ENCODE peak calls at places on chromosomes 12 and 14, in ten cellular contexts. One of them, this sample, is unnamed.

GRCh38 chr12:116423053-116423452 is 136.1 kb upstream of the MAP1LC3B2 start:
- DNase-seq in choroid plexus epithelial cell: peak
- DNase-seq in cardiac fibroblast: peak
- DNase-seq in body of pancreas: peak
- DNase-seq in hepatocyte: peak
- DNase-seq in testis: no peak
- DNase-seq in upper lobe of right lung: no peak
- DNase-seq in PC-3: peak
- DNase-seq in right cardiac atrium: no peak
- DNase-seq in SJSA1: no peak
- DNase-seq in this sample: peak

GRCh38 chr12:52054838-52055741 is 3.8 kb downstream of the NR4A1 start:
- DNase-seq in choroid plexus epithelial cell: no peak
- DNase-seq in cardiac fibroblast: peak
- DNase-seq in body of pancreas: no peak
- DNase-seq in hepatocyte: peak
- DNase-seq in testis: no peak
- DNase-seq in upper lobe of right lung: no peak
- DNase-seq in PC-3: no peak
- DNase-seq in right cardiac atrium: peak
- DNase-seq in SJSA1: no peak
- DNase-seq in this sample: no peak

GRCh38 chr12:123151679-123152454 is 977 bp upstream of the PITPNM2 start:
- DNase-seq in choroid plexus epithelial cell: no peak
- DNase-seq in cardiac fibroblast: no peak
- DNase-seq in body of pancreas: no peak
- DNase-seq in hepatocyte: no peak
- DNase-seq in testis: no peak
- DNase-seq in upper lobe of right lung: no peak
- DNase-seq in PC-3: no peak
- DNase-seq in right cardiac atrium: no peak
- DNase-seq in SJSA1: no peak
- DNase-seq in this sample: no peak

GRCh38 chr12:106114084-106115068 is 24.4 kb downstream of the NUAK1 start:
- DNase-seq in choroid plexus epithelial cell: no peak
- DNase-seq in cardiac fibroblast: no peak
- DNase-seq in body of pancreas: no peak
- DNase-seq in hepatocyte: no peak
- DNase-seq in testis: no peak
- DNase-seq in upper lobe of right lung: no peak
- DNase-seq in PC-3: peak
- DNase-seq in right cardiac atrium: no peak
- DNase-seq in SJSA1: no peak
- DNase-seq in this sample: no peak

GRCh38 chr12:18897816-18898215 is 159.9 kb downstream of the CAPZA3 start:
- DNase-seq in choroid plexus epithelial cell: peak
- DNase-seq in cardiac fibroblast: no peak
- DNase-seq in body of pancreas: no peak
- DNase-seq in hepatocyte: no peak
- DNase-seq in testis: no peak
- DNase-seq in upper lobe of right lung: no peak
- DNase-seq in PC-3: no peak
- DNase-seq in right cardiac atrium: no peak
- DNase-seq in SJSA1: no peak
- DNase-seq in this sample: no peak

GRCh38 chr12:71810905-71811304 is 28.7 kb upstream of the TBC1D15 start:
- DNase-seq in choroid plexus epithelial cell: no peak
- DNase-seq in cardiac fibroblast: no peak
- DNase-seq in body of pancreas: no peak
- DNase-seq in hepatocyte: no peak
- DNase-seq in testis: no peak
- DNase-seq in upper lobe of right lung: no peak
- DNase-seq in PC-3: peak
- DNase-seq in right cardiac atrium: no peak
- DNase-seq in SJSA1: no peak
- DNase-seq in this sample: no peak

GRCh38 chr12:83690465-83690864 is 1003.8 kb downstream of the TMTC2 start:
- DNase-seq in choroid plexus epithelial cell: no peak
- DNase-seq in cardiac fibroblast: no peak
- DNase-seq in body of pancreas: no peak
- DNase-seq in hepatocyte: no peak
- DNase-seq in testis: no peak
- DNase-seq in upper lobe of right lung: no peak
- DNase-seq in PC-3: no peak
- DNase-seq in right cardiac atrium: no peak
- DNase-seq in SJSA1: no peak
- DNase-seq in this sample: no peak

GRCh38 chr14:56889705-56890104 is 79.4 kb upstream of the OTX2 start:
- DNase-seq in choroid plexus epithelial cell: no peak
- DNase-seq in cardiac fibroblast: no peak
- DNase-seq in body of pancreas: no peak
- DNase-seq in hepatocyte: no peak
- DNase-seq in testis: no peak
- DNase-seq in upper lobe of right lung: no peak
- DNase-seq in PC-3: no peak
- DNase-seq in right cardiac atrium: no peak
- DNase-seq in SJSA1: no peak
- DNase-seq in this sample: no peak

GRCh38 chr12:27969011-27969900 is 3.3 kb downstream of the PTHLH start:
- DNase-seq in choroid plexus epithelial cell: peak
- DNase-seq in cardiac fibroblast: peak
- DNase-seq in body of pancreas: no peak
- DNase-seq in hepatocyte: peak
- DNase-seq in testis: peak
- DNase-seq in upper lobe of right lung: peak
- DNase-seq in PC-3: peak
- DNase-seq in right cardiac atrium: no peak
- DNase-seq in SJSA1: peak
- DNase-seq in this sample: peak

GRCh38 chr14:59060841-59061240 is 127.6 kb upstream of the DAAM1 start:
- DNase-seq in choroid plexus epithelial cell: no peak
- DNase-seq in cardiac fibroblast: no peak
- DNase-seq in body of pancreas: no peak
- DNase-seq in hepatocyte: no peak
- DNase-seq in testis: no peak
- DNase-seq in upper lobe of right lung: no peak
- DNase-seq in PC-3: no peak
- DNase-seq in right cardiac atrium: no peak
- DNase-seq in SJSA1: no peak
- DNase-seq in this sample: no peak

GRCh38 chr14:75069811-75070145 is 337 bp downstream of the ZC2HC1C start:
- DNase-seq in choroid plexus epithelial cell: no peak
- DNase-seq in cardiac fibroblast: no peak
- DNase-seq in body of pancreas: no peak
- DNase-seq in hepatocyte: no peak
- DNase-seq in testis: no peak
- DNase-seq in upper lobe of right lung: no peak
- DNase-seq in PC-3: no peak
- DNase-seq in right cardiac atrium: no peak
- DNase-seq in SJSA1: no peak
- DNase-seq in this sample: no peak

GRCh38 chr14:105064721-105065143 is 498 bp downstream of the GPR132 start:
- DNase-seq in choroid plexus epithelial cell: no peak
- DNase-seq in cardiac fibroblast: peak
- DNase-seq in body of pancreas: peak
- DNase-seq in hepatocyte: peak
- DNase-seq in testis: no peak
- DNase-seq in upper lobe of right lung: peak
- DNase-seq in PC-3: peak
- DNase-seq in right cardiac atrium: no peak
- DNase-seq in SJSA1: no peak
- DNase-seq in this sample: peak
- H3K4me3 ChIP-seq in choroid plexus epithelial cell: no peak
- H3K4me3 ChIP-seq in cardiac fibroblast: no peak
- H3K4me3 ChIP-seq in body of pancreas: no peak
- H3K4me3 ChIP-seq in hepatocyte: no peak
- H3K4me3 ChIP-seq in testis: no peak
- H3K4me3 ChIP-seq in upper lobe of right lung: peak
- H3K4me3 ChIP-seq in PC-3: no peak
- H3K4me3 ChIP-seq in right cardiac atrium: no peak
- H3K4me3 ChIP-seq in SJSA1: no peak
- H3K4me3 ChIP-seq in this sample: no peak

GRCh38 chr12:110906088-110906487 is 14.3 kb downstream of the MYL2 start:
- DNase-seq in choroid plexus epithelial cell: no peak
- DNase-seq in cardiac fibroblast: no peak
- DNase-seq in body of pancreas: no peak
- DNase-seq in hepatocyte: no peak
- DNase-seq in testis: no peak
- DNase-seq in upper lobe of right lung: no peak
- DNase-seq in PC-3: peak
- DNase-seq in right cardiac atrium: no peak
- DNase-seq in SJSA1: no peak
- DNase-seq in this sample: no peak
- H3K4me3 ChIP-seq in choroid plexus epithelial cell: no peak
- H3K4me3 ChIP-seq in cardiac fibroblast: no peak
- H3K4me3 ChIP-seq in body of pancreas: no peak
- H3K4me3 ChIP-seq in hepatocyte: no peak
- H3K4me3 ChIP-seq in testis: no peak
- H3K4me3 ChIP-seq in upper lobe of right lung: no peak
- H3K4me3 ChIP-seq in PC-3: no peak
- H3K4me3 ChIP-seq in right cardiac atrium: no peak
- H3K4me3 ChIP-seq in SJSA1: no peak
- H3K4me3 ChIP-seq in this sample: no peak

GRCh38 chr14:104866451-104867370 is 1.6 kb downstream of the CEP170B start:
- DNase-seq in choroid plexus epithelial cell: no peak
- DNase-seq in cardiac fibroblast: no peak
- DNase-seq in body of pancreas: no peak
- DNase-seq in hepatocyte: peak
- DNase-seq in testis: no peak
- DNase-seq in upper lobe of right lung: peak
- DNase-seq in PC-3: no peak
- DNase-seq in right cardiac atrium: peak
- DNase-seq in SJSA1: no peak
- DNase-seq in this sample: no peak
- H3K4me3 ChIP-seq in choroid plexus epithelial cell: peak
- H3K4me3 ChIP-seq in cardiac fibroblast: peak
- H3K4me3 ChIP-seq in body of pancreas: no peak
- H3K4me3 ChIP-seq in hepatocyte: peak
- H3K4me3 ChIP-seq in testis: peak
- H3K4me3 ChIP-seq in upper lobe of right lung: peak
- H3K4me3 ChIP-seq in PC-3: peak
- H3K4me3 ChIP-seq in right cardiac atrium: peak
- H3K4me3 ChIP-seq in SJSA1: peak
- H3K4me3 ChIP-seq in this sample: peak

GRCh38 chr14:99064262-99064954 is 207.6 kb downstream of the BCL11B start:
- DNase-seq in choroid plexus epithelial cell: no peak
- DNase-seq in cardiac fibroblast: no peak
- DNase-seq in body of pancreas: no peak
- DNase-seq in hepatocyte: peak
- DNase-seq in testis: no peak
- DNase-seq in upper lobe of right lung: no peak
- DNase-seq in PC-3: no peak
- DNase-seq in right cardiac atrium: no peak
- DNase-seq in SJSA1: no peak
- DNase-seq in this sample: no peak

GRCh38 chr14:99062772-99063418 is 209.1 kb downstream of the BCL11B start:
- DNase-seq in choroid plexus epithelial cell: no peak
- DNase-seq in cardiac fibroblast: no peak
- DNase-seq in body of pancreas: no peak
- DNase-seq in hepatocyte: no peak
- DNase-seq in testis: no peak
- DNase-seq in upper lobe of right lung: no peak
- DNase-seq in PC-3: no peak
- DNase-seq in right cardiac atrium: no peak
- DNase-seq in SJSA1: no peak
- DNase-seq in this sample: no peak

GRCh38 chr14:99065551-99065950 is 206.4 kb downstream of the BCL11B start:
- DNase-seq in choroid plexus epithelial cell: no peak
- DNase-seq in cardiac fibroblast: no peak
- DNase-seq in body of pancreas: no peak
- DNase-seq in hepatocyte: no peak
- DNase-seq in testis: no peak
- DNase-seq in upper lobe of right lung: no peak
- DNase-seq in PC-3: no peak
- DNase-seq in right cardiac atrium: no peak
- DNase-seq in SJSA1: no peak
- DNase-seq in this sample: no peak

GRCh38 chr14:99063620-99064225 is 208.3 kb downstream of the BCL11B start:
- DNase-seq in choroid plexus epithelial cell: no peak
- DNase-seq in cardiac fibroblast: no peak
- DNase-seq in body of pancreas: peak
- DNase-seq in hepatocyte: no peak
- DNase-seq in testis: no peak
- DNase-seq in upper lobe of right lung: no peak
- DNase-seq in PC-3: no peak
- DNase-seq in right cardiac atrium: no peak
- DNase-seq in SJSA1: no peak
- DNase-seq in this sample: no peak

DNA sequence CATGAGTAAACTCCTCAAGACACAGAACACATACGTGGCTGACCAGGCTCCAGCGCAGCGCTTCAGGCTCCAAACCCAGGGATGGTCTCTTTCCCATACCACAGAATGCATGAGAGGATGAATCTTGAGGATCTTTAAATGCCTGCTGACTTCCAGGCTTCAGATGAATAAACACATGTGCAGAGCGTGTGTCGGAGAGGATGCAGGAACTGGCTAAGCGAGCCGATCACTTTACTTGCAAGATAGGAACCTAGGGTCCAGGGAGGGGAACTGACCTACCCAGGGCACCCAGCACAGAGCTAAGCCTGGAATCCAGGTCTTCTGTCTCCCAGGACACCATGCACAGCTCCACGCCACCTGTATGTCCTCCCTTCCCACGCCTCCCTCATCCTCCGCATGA is 209.8 kb downstream of the BCL11B start:
- DNase-seq in choroid plexus epithelial cell: no peak
- DNase-seq in cardiac fibroblast: no peak
- DNase-seq in body of pancreas: no peak
- DNase-seq in hepatocyte: no peak
- DNase-seq in testis: no peak
- DNase-seq in upper lobe of right lung: no peak
- DNase-seq in PC-3: no peak
- DNase-seq in right cardiac atrium: no peak
- DNase-seq in SJSA1: no peak
- DNase-seq in this sample: no peak
- H3K4me3 ChIP-seq in choroid plexus epithelial cell: no peak
- H3K4me3 ChIP-seq in cardiac fibroblast: no peak
- H3K4me3 ChIP-seq in body of pancreas: no peak
- H3K4me3 ChIP-seq in hepatocyte: no peak
- H3K4me3 ChIP-seq in testis: no peak
- H3K4me3 ChIP-seq in upper lobe of right lung: no peak
- H3K4me3 ChIP-seq in PC-3: no peak
- H3K4me3 ChIP-seq in right cardiac atrium: no peak
- H3K4me3 ChIP-seq in SJSA1: no peak
- H3K4me3 ChIP-seq in this sample: no peak

GRCh38 chr12:22333751-22334695 is 484 bp downstream of the ST8SIA1 start:
- DNase-seq in choroid plexus epithelial cell: no peak
- DNase-seq in cardiac fibroblast: no peak
- DNase-seq in body of pancreas: no peak
- DNase-seq in hepatocyte: peak
- DNase-seq in testis: peak
- DNase-seq in upper lobe of right lung: no peak
- DNase-seq in PC-3: no peak
- DNase-seq in right cardiac atrium: no peak
- DNase-seq in SJSA1: no peak
- DNase-seq in this sample: no peak
- H3K4me3 ChIP-seq in choroid plexus epithelial cell: peak
- H3K4me3 ChIP-seq in cardiac fibroblast: peak
- H3K4me3 ChIP-seq in body of pancreas: no peak
- H3K4me3 ChIP-seq in hepatocyte: peak
- H3K4me3 ChIP-seq in testis: peak
- H3K4me3 ChIP-seq in upper lobe of right lung: peak
- H3K4me3 ChIP-seq in PC-3: no peak
- H3K4me3 ChIP-seq in right cardiac atrium: peak
- H3K4me3 ChIP-seq in SJSA1: peak
- H3K4me3 ChIP-seq in this sample: peak

This sample was measured in astrocyte of the spinal cord.